ENCODE peak calls at places on chromosomes 5 and 9, in seven cellular contexts. C, B, P, F, S, U and L are unnamed samples.

GRCh38 chr5:756865-757345 is 27.6 kb downstream of the ZDHHC11B start:
- DNase-seq in C (peak; percentile 49), U (no peak), F (peak; percentile 41), P (no peak), B (no peak), S (peak; percentile 82), L (no peak)

GRCh38 chr9:27359763-27360162 is 62.8 kb upstream of the EQTN start:
- DNase-seq in F (no peak), U (no peak), P (no peak), B (no peak), C (no peak), S (no peak), L (no peak)

GRCh38 chr9:136133191-136133958 is 14.7 kb upstream of the TMEM250 start:
- DNase-seq in F (peak; percentile 75), C (no peak), S (no peak), P (no peak), B (no peak), U (no peak), L (no peak)

GRCh38 chr9:37549527-37549926 is 26.7 kb downstream of the FBXO10 start:
- DNase-seq in U (no peak), S (no peak), F (no peak), P (peak; percentile 52), C (no peak), B (no peak), L (no peak)

GRCh38 chr9:131605770-131606590 is 60.7 kb downstream of the PRRT1B start:
- DNase-seq in B (peak; percentile 44), U (no peak), C (no peak), F (peak; percentile 35), P (peak; percentile 43), S (peak; percentile 40), L (no peak)

GRCh38 chr9:131419029-131419614 is 25.2 kb downstream of the PRRC2B start:
- DNase-seq in S (no peak), P (no peak), B (no peak), U (no peak), F (peak; percentile 57), C (no peak), L (no peak)

GRCh38 chr9:129401623-129402340 is 219.1 kb downstream of the C9orf50 start:
- DNase-seq in F (peak; percentile 44), S (no peak), P (no peak), B (peak; percentile 18), C (no peak), U (no peak), L (no peak)

GRCh38 chr9:31210982-31211570 is 1173.4 kb upstream of the ACO1 start:
- DNase-seq in C (peak; percentile 7), B (no peak), S (no peak), F (no peak), P (no peak), U (no peak), L (no peak)

GRCh38 chr5:8943301-8943700 is 602.6 kb downstream of the SEMA5A start:
- DNase-seq in C (no peak), F (no peak), S (no peak), P (peak; percentile 35), U (no peak), B (peak; percentile 45), L (no peak)

GRCh38 chr5:102959055-102959454 is 160.9 kb downstream of the GIN1 start:
- DNase-seq in B (peak; percentile 95), P (peak; percentile 93), F (peak; percentile 50), U (no peak), S (no peak), C (no peak), L (no peak)

GRCh38 chr9:125650271-125650737 is 56.7 kb downstream of the MAPKAP1 start:
- DNase-seq in F (peak; percentile 29), B (peak; percentile 64), P (peak; percentile 56), U (no peak), C (no peak), S (no peak), L (no peak)

GRCh38 chr5:96483878-96484277 is 50.8 kb upstream of the PCSK1 start:
- DNase-seq in F (peak; percentile 11), B (peak; percentile 47), U (no peak), S (peak; percentile 56), P (peak; percentile 43), C (no peak), L (no peak)

GRCh38 chr5:125411163-125412050 is 665.0 kb upstream of the ZNF608 start:
- DNase-seq in S (peak; percentile 44), U (no peak), B (peak; percentile 69), F (peak; percentile 12), C (peak; percentile 33), P (no peak), L (no peak)

GRCh38 chr9:127121628-127122175 is 733 bp downstream of the ANGPTL2 start:
- DNase-seq in F (no peak), U (no peak), P (no peak), S (no peak), C (no peak), B (peak; percentile 19), L (no peak)

GRCh38 chr9:80025131-80025530 is 453.4 kb downstream of the TLE4 start:
- DNase-seq in C (no peak), B (no peak), F (no peak), U (no peak), S (no peak), P (no peak), L (no peak)

GRCh38 chr5:154697335-154697734 is 57.8 kb upstream of the LARP1 start:
- DNase-seq in F (no peak), U (no peak), B (no peak), P (peak; percentile 35), S (no peak), C (no peak), L (no peak)

GRCh38 chr5:175257128-175257846 is 186.7 kb downstream of the DRD1 start:
- DNase-seq in F (no peak), C (no peak), S (no peak), U (no peak), P (no peak), B (no peak), L (no peak)

GRCh38 chr5:142426129-142426641 is 101.4 kb upstream of the SPRY4 start:
- DNase-seq in S (no peak), U (no peak), B (peak; percentile 72), C (peak; percentile 42), F (no peak), P (peak; percentile 44), L (peak; percentile 52)

GRCh38 chr9:37949576-37949975 is 45.6 kb upstream of the SLC25A51 start:
- DNase-seq in B (no peak), U (no peak), S (peak; percentile 40), P (peak; percentile 91), F (no peak), C (no peak), L (no peak)